ENCODE peak calls at places on chromosome 20, in seven cellular contexts. One of them, this sample, is unnamed.

GRCh38 chr20:63961664-63962425 is 5.6 kb upstream of the UCKL1 start:
- DNase-seq in Peyer's patch: no peak
- DNase-seq in A549: no peak
- DNase-seq in effector CD4-positive, alpha-beta T cell: no peak
- DNase-seq in GM13977: no peak
- DNase-seq in PC-3: no peak
- DNase-seq in activated T-cell treated with anti-CD3 and anti-CD28 coated beads, Interleukin-2, amount 50 U/mL, for 4 hours: no peak
- DNase-seq in this sample: no peak

GRCh38 chr20:64091340-64091739 is 7.1 kb upstream of the LKAAEAR1 start:
- DNase-seq in Peyer's patch: no peak
- DNase-seq in A549: no peak
- DNase-seq in effector CD4-positive, alpha-beta T cell: no peak
- DNase-seq in GM13977: no peak
- DNase-seq in PC-3: no peak
- DNase-seq in activated T-cell treated with anti-CD3 and anti-CD28 coated beads, Interleukin-2, amount 50 U/mL, for 4 hours: no peak
- DNase-seq in this sample: no peak

GRCh38 chr20:3115190-3116107 is 30.9 kb upstream of the AVP start:
- DNase-seq in Peyer's patch: no peak
- DNase-seq in A549: peak
- DNase-seq in effector CD4-positive, alpha-beta T cell: no peak
- DNase-seq in GM13977: peak
- DNase-seq in PC-3: peak
- DNase-seq in activated T-cell treated with anti-CD3 and anti-CD28 coated beads, Interleukin-2, amount 50 U/mL, for 4 hours: no peak
- DNase-seq in this sample: peak

GRCh38 chr20:53621482-53622246 is 28.0 kb upstream of the ZNF217 start:
- DNase-seq in Peyer's patch: no peak
- DNase-seq in A549: peak
- DNase-seq in effector CD4-positive, alpha-beta T cell: no peak
- DNase-seq in GM13977: no peak
- DNase-seq in PC-3: peak
- DNase-seq in activated T-cell treated with anti-CD3 and anti-CD28 coated beads, Interleukin-2, amount 50 U/mL, for 4 hours: no peak
- DNase-seq in this sample: peak

GRCh38 chr20:309306-309840 is 12.0 kb downstream of the ZCCHC3 start:
- DNase-seq in Peyer's patch: no peak
- DNase-seq in A549: no peak
- DNase-seq in effector CD4-positive, alpha-beta T cell: no peak
- DNase-seq in GM13977: no peak
- DNase-seq in PC-3: no peak
- DNase-seq in activated T-cell treated with anti-CD3 and anti-CD28 coated beads, Interleukin-2, amount 50 U/mL, for 4 hours: no peak
- DNase-seq in this sample: peak

GRCh38 chr20:24768226-24768625 is 180.8 kb upstream of the CST7 start:
- DNase-seq in Peyer's patch: no peak
- DNase-seq in A549: no peak
- DNase-seq in effector CD4-positive, alpha-beta T cell: no peak
- DNase-seq in GM13977: no peak
- DNase-seq in PC-3: peak
- DNase-seq in activated T-cell treated with anti-CD3 and anti-CD28 coated beads, Interleukin-2, amount 50 U/mL, for 4 hours: no peak
- DNase-seq in this sample: peak

GRCh38 chr20:56513096-56513806 is 11.3 kb upstream of the FAM209A start:
- DNase-seq in Peyer's patch: no peak
- DNase-seq in A549: no peak
- DNase-seq in effector CD4-positive, alpha-beta T cell: no peak
- DNase-seq in GM13977: no peak
- DNase-seq in PC-3: no peak
- DNase-seq in activated T-cell treated with anti-CD3 and anti-CD28 coated beads, Interleukin-2, amount 50 U/mL, for 4 hours: no peak
- DNase-seq in this sample: no peak

GRCh38 chr20:35463455-35464300 is 8.3 kb downstream of the CEP250 start:
- DNase-seq in Peyer's patch: peak
- DNase-seq in A549: peak
- DNase-seq in effector CD4-positive, alpha-beta T cell: peak
- DNase-seq in GM13977: peak
- DNase-seq in PC-3: peak
- DNase-seq in activated T-cell treated with anti-CD3 and anti-CD28 coated beads, Interleukin-2, amount 50 U/mL, for 4 hours: peak
- DNase-seq in this sample: peak

GRCh38 chr20:63457737-63458136 is 14.7 kb downstream of the KCNQ2 start:
- DNase-seq in Peyer's patch: no peak
- DNase-seq in A549: peak
- DNase-seq in effector CD4-positive, alpha-beta T cell: no peak
- DNase-seq in GM13977: no peak
- DNase-seq in PC-3: peak
- DNase-seq in activated T-cell treated with anti-CD3 and anti-CD28 coated beads, Interleukin-2, amount 50 U/mL, for 4 hours: no peak
- DNase-seq in this sample: peak

GRCh38 chr20:62591122-62591468 is 51.2 kb upstream of the SLCO4A1 start:
- DNase-seq in Peyer's patch: no peak
- DNase-seq in A549: no peak
- DNase-seq in effector CD4-positive, alpha-beta T cell: no peak
- DNase-seq in GM13977: no peak
- DNase-seq in PC-3: no peak
- DNase-seq in activated T-cell treated with anti-CD3 and anti-CD28 coated beads, Interleukin-2, amount 50 U/mL, for 4 hours: no peak
- DNase-seq in this sample: no peak

GRCh38 chr20:2756056-2756611 is 44.3 kb downstream of the CPXM1 start:
- DNase-seq in Peyer's patch: no peak
- DNase-seq in A549: no peak
- DNase-seq in effector CD4-positive, alpha-beta T cell: no peak
- DNase-seq in GM13977: peak
- DNase-seq in PC-3: peak
- DNase-seq in activated T-cell treated with anti-CD3 and anti-CD28 coated beads, Interleukin-2, amount 50 U/mL, for 4 hours: no peak
- DNase-seq in this sample: peak

GRCh38 chr20:2394411-2395055 is 13.8 kb downstream of the TGM6 start:
- DNase-seq in Peyer's patch: no peak
- DNase-seq in A549: no peak
- DNase-seq in effector CD4-positive, alpha-beta T cell: no peak
- DNase-seq in GM13977: no peak
- DNase-seq in PC-3: no peak
- DNase-seq in activated T-cell treated with anti-CD3 and anti-CD28 coated beads, Interleukin-2, amount 50 U/mL, for 4 hours: no peak
- DNase-seq in this sample: no peak

GRCh38 chr20:63944078-63944941 is 11.9 kb downstream of the UCKL1 start:
- DNase-seq in Peyer's patch: no peak
- DNase-seq in A549: no peak
- DNase-seq in effector CD4-positive, alpha-beta T cell: no peak
- DNase-seq in GM13977: no peak
- DNase-seq in PC-3: no peak
- DNase-seq in activated T-cell treated with anti-CD3 and anti-CD28 coated beads, Interleukin-2, amount 50 U/mL, for 4 hours: no peak
- DNase-seq in this sample: no peak

GRCh38 chr20:47936612-47937011 is 151.3 kb upstream of the SULF2 start:
- DNase-seq in Peyer's patch: no peak
- DNase-seq in A549: no peak
- DNase-seq in effector CD4-positive, alpha-beta T cell: no peak
- DNase-seq in GM13977: no peak
- DNase-seq in PC-3: no peak
- DNase-seq in activated T-cell treated with anti-CD3 and anti-CD28 coated beads, Interleukin-2, amount 50 U/mL, for 4 hours: no peak
- DNase-seq in this sample: no peak

GRCh38 chr20:53818457-53819177 is 225.0 kb upstream of the ZNF217 start:
- DNase-seq in Peyer's patch: no peak
- DNase-seq in A549: no peak
- DNase-seq in effector CD4-positive, alpha-beta T cell: no peak
- DNase-seq in GM13977: no peak
- DNase-seq in PC-3: no peak
- DNase-seq in activated T-cell treated with anti-CD3 and anti-CD28 coated beads, Interleukin-2, amount 50 U/mL, for 4 hours: no peak
- DNase-seq in this sample: no peak

GRCh38 chr20:50574586-50574985 is 64.4 kb downstream of the PTPN1 start:
- DNase-seq in Peyer's patch: no peak
- DNase-seq in A549: no peak
- DNase-seq in effector CD4-positive, alpha-beta T cell: no peak
- DNase-seq in GM13977: no peak
- DNase-seq in PC-3: no peak
- DNase-seq in activated T-cell treated with anti-CD3 and anti-CD28 coated beads, Interleukin-2, amount 50 U/mL, for 4 hours: no peak
- DNase-seq in this sample: no peak

GRCh38 chr20:35619196-35620095 is 3.8 kb downstream of the SPAG4 start:
- DNase-seq in Peyer's patch: peak
- DNase-seq in A549: peak
- DNase-seq in effector CD4-positive, alpha-beta T cell: peak
- DNase-seq in GM13977: peak
- DNase-seq in PC-3: peak
- DNase-seq in activated T-cell treated with anti-CD3 and anti-CD28 coated beads, Interleukin-2, amount 50 U/mL, for 4 hours: peak
- DNase-seq in this sample: peak

GRCh38 chr20:5636127-5636520 is 114.1 kb upstream of the SHLD1 start:
- DNase-seq in Peyer's patch: no peak
- DNase-seq in A549: no peak
- DNase-seq in effector CD4-positive, alpha-beta T cell: no peak
- DNase-seq in GM13977: no peak
- DNase-seq in PC-3: no peak
- DNase-seq in activated T-cell treated with anti-CD3 and anti-CD28 coated beads, Interleukin-2, amount 50 U/mL, for 4 hours: no peak
- DNase-seq in this sample: no peak

GRCh38 chr20:39851459-39851858 is 837.6 kb downstream of the MAFB start:
- DNase-seq in Peyer's patch: no peak
- DNase-seq in A549: no peak
- DNase-seq in effector CD4-positive, alpha-beta T cell: no peak
- DNase-seq in GM13977: no peak
- DNase-seq in PC-3: no peak
- DNase-seq in activated T-cell treated with anti-CD3 and anti-CD28 coated beads, Interleukin-2, amount 50 U/mL, for 4 hours: no peak
- DNase-seq in this sample: no peak

GRCh38 chr20:539848-540247 is 3.7 kb downstream of the CSNK2A1 start:
- DNase-seq in Peyer's patch: no peak
- DNase-seq in A549: no peak
- DNase-seq in effector CD4-positive, alpha-beta T cell: no peak
- DNase-seq in GM13977: no peak
- DNase-seq in PC-3: peak
- DNase-seq in activated T-cell treated with anti-CD3 and anti-CD28 coated beads, Interleukin-2, amount 50 U/mL, for 4 hours: no peak
- DNase-seq in this sample: peak

GRCh38 chr20:59153355-59153681 is 10.3 kb upstream of the ZNF831 start:
- DNase-seq in Peyer's patch: no peak
- DNase-seq in A549: no peak
- DNase-seq in effector CD4-positive, alpha-beta T cell: no peak
- DNase-seq in GM13977: no peak
- DNase-seq in PC-3: no peak
- DNase-seq in activated T-cell treated with anti-CD3 and anti-CD28 coated beads, Interleukin-2, amount 50 U/mL, for 4 hours: no peak
- DNase-seq in this sample: no peak

GRCh38 chr20:4135385-4136077 is 120.2 kb upstream of the RNF24 start:
- DNase-seq in Peyer's patch: no peak
- DNase-seq in A549: peak
- DNase-seq in effector CD4-positive, alpha-beta T cell: no peak
- DNase-seq in GM13977: no peak
- DNase-seq in PC-3: peak
- DNase-seq in activated T-cell treated with anti-CD3 and anti-CD28 coated beads, Interleukin-2, amount 50 U/mL, for 4 hours: no peak
- DNase-seq in this sample: peak

GRCh38 chr20:25058051-25058796 is at the start of gene ACSS1:
- DNase-seq in Peyer's patch: peak
- DNase-seq in A549: peak
- DNase-seq in effector CD4-positive, alpha-beta T cell: peak
- DNase-seq in GM13977: peak
- DNase-seq in PC-3: peak
- DNase-seq in activated T-cell treated with anti-CD3 and anti-CD28 coated beads, Interleukin-2, amount 50 U/mL, for 4 hours: peak
- DNase-seq in this sample: no peak

GRCh38 chr20:39052676-39053075 is 90.5 kb downstream of the DHX35 start:
- DNase-seq in Peyer's patch: no peak
- DNase-seq in A549: no peak
- DNase-seq in effector CD4-positive, alpha-beta T cell: no peak
- DNase-seq in GM13977: no peak
- DNase-seq in PC-3: no peak
- DNase-seq in activated T-cell treated with anti-CD3 and anti-CD28 coated beads, Interleukin-2, amount 50 U/mL, for 4 hours: no peak
- DNase-seq in this sample: no peak

GRCh38 chr20:25022680-25023079 is 30.1 kb upstream of the APMAP start:
- DNase-seq in Peyer's patch: no peak
- DNase-seq in A549: no peak
- DNase-seq in effector CD4-positive, alpha-beta T cell: no peak
- DNase-seq in GM13977: no peak
- DNase-seq in PC-3: peak
- DNase-seq in activated T-cell treated with anti-CD3 and anti-CD28 coated beads, Interleukin-2, amount 50 U/mL, for 4 hours: no peak
- DNase-seq in this sample: no peak

GRCh38 chr20:53934421-53935352 is 135.7 kb downstream of the BCAS1 start:
- DNase-seq in Peyer's patch: peak
- DNase-seq in A549: no peak
- DNase-seq in effector CD4-positive, alpha-beta T cell: no peak
- DNase-seq in GM13977: peak
- DNase-seq in PC-3: peak
- DNase-seq in activated T-cell treated with anti-CD3 and anti-CD28 coated beads, Interleukin-2, amount 50 U/mL, for 4 hours: no peak
- DNase-seq in this sample: peak

GRCh38 chr20:4341804-4342560 is 326.6 kb upstream of the RNF24 start:
- DNase-seq in Peyer's patch: no peak
- DNase-seq in A549: no peak
- DNase-seq in effector CD4-positive, alpha-beta T cell: no peak
- DNase-seq in GM13977: no peak
- DNase-seq in PC-3: peak
- DNase-seq in activated T-cell treated with anti-CD3 and anti-CD28 coated beads, Interleukin-2, amount 50 U/mL, for 4 hours: no peak
- DNase-seq in this sample: peak

GRCh38 chr20:16701296-16701695 is 28.5 kb upstream of the SNRPB2 start:
- DNase-seq in Peyer's patch: no peak
- DNase-seq in A549: no peak
- DNase-seq in effector CD4-positive, alpha-beta T cell: peak
- DNase-seq in GM13977: no peak
- DNase-seq in PC-3: peak
- DNase-seq in activated T-cell treated with anti-CD3 and anti-CD28 coated beads, Interleukin-2, amount 50 U/mL, for 4 hours: no peak
- DNase-seq in this sample: peak

GRCh38 chr20:19376451-19376971 is 164.1 kb downstream of the SLC24A3 start:
- DNase-seq in Peyer's patch: no peak
- DNase-seq in A549: no peak
- DNase-seq in effector CD4-positive, alpha-beta T cell: no peak
- DNase-seq in GM13977: no peak
- DNase-seq in PC-3: no peak
- DNase-seq in activated T-cell treated with anti-CD3 and anti-CD28 coated beads, Interleukin-2, amount 50 U/mL, for 4 hours: no peak
- DNase-seq in this sample: no peak

GRCh38 chr20:63610581-63611435 is 16.1 kb downstream of the GMEB2 start:
- DNase-seq in Peyer's patch: no peak
- DNase-seq in A549: no peak
- DNase-seq in effector CD4-positive, alpha-beta T cell: no peak
- DNase-seq in GM13977: no peak
- DNase-seq in PC-3: no peak
- DNase-seq in activated T-cell treated with anti-CD3 and anti-CD28 coated beads, Interleukin-2, amount 50 U/mL, for 4 hours: no peak
- DNase-seq in this sample: no peak

GRCh38 chr20:23161244-23161875 is 75.2 kb upstream of the CD93 start:
- DNase-seq in Peyer's patch: no peak
- DNase-seq in A549: no peak
- DNase-seq in effector CD4-positive, alpha-beta T cell: no peak
- DNase-seq in GM13977: no peak
- DNase-seq in PC-3: no peak
- DNase-seq in activated T-cell treated with anti-CD3 and anti-CD28 coated beads, Interleukin-2, amount 50 U/mL, for 4 hours: no peak
- DNase-seq in this sample: no peak

GRCh38 chr20:11810316-11811130 is 107.2 kb upstream of the BTBD3 start:
- DNase-seq in Peyer's patch: no peak
- DNase-seq in A549: no peak
- DNase-seq in effector CD4-positive, alpha-beta T cell: no peak
- DNase-seq in GM13977: no peak
- DNase-seq in PC-3: peak
- DNase-seq in activated T-cell treated with anti-CD3 and anti-CD28 coated beads, Interleukin-2, amount 50 U/mL, for 4 hours: no peak
- DNase-seq in this sample: peak

This sample was measured in HT1080.